ENCODE peak calls at places on chromosomes 11 and 22, in ten cellular contexts. One of them, this sample, is unnamed.

GRCh38 chr11:35015621-35016387 is 99.4 kb downstream of the PDHX start:
- ATAC-seq in lower lobe of right lung: no peak
- ATAC-seq in activated naive CD4-positive, alpha-beta T cell treated with anti-CD3 and anti-CD28 coated beads, Interleukin-2, amount 50 U/mL, for 72 hours: no peak
- ATAC-seq in heart left ventricle: no peak
- ATAC-seq in Panc1: no peak
- ATAC-seq in stimulated activated memory B cell treated with anti-CD40 and anti-IgM and Interleukin-4, amounts not matched to agents 10 μg/mL and 1 μg/mL and 100 μg/mL, for 72 hours: no peak
- ATAC-seq in aorta: no peak
- ATAC-seq in sciatic nerve: no peak
- ATAC-seq in PC-3: no peak
- ATAC-seq in activated CD8-positive, alpha-beta memory T cell treated with anti-CD3 and anti-CD28 coated beads, Interleukin-2, amount 10 ng/mL, durations not matched to agents 7 days and 5 days: no peak
- ATAC-seq in this sample: no peak

GRCh38 chr11:16612801-16613400 is 125.5 kb upstream of the C11orf58 start:
- ATAC-seq in lower lobe of right lung: no peak
- ATAC-seq in activated naive CD4-positive, alpha-beta T cell treated with anti-CD3 and anti-CD28 coated beads, Interleukin-2, amount 50 U/mL, for 72 hours: no peak
- ATAC-seq in heart left ventricle: peak
- ATAC-seq in Panc1: peak
- ATAC-seq in stimulated activated memory B cell treated with anti-CD40 and anti-IgM and Interleukin-4, amounts not matched to agents 10 μg/mL and 1 μg/mL and 100 μg/mL, for 72 hours: no peak
- ATAC-seq in aorta: peak
- ATAC-seq in sciatic nerve: peak
- ATAC-seq in PC-3: peak
- ATAC-seq in activated CD8-positive, alpha-beta memory T cell treated with anti-CD3 and anti-CD28 coated beads, Interleukin-2, amount 10 ng/mL, durations not matched to agents 7 days and 5 days: no peak
- ATAC-seq in this sample: peak

GRCh38 chr22:48953830-48954229 is 873.8 kb downstream of the BRD1 start:
- ATAC-seq in lower lobe of right lung: no peak
- ATAC-seq in activated naive CD4-positive, alpha-beta T cell treated with anti-CD3 and anti-CD28 coated beads, Interleukin-2, amount 50 U/mL, for 72 hours: no peak
- ATAC-seq in heart left ventricle: no peak
- ATAC-seq in Panc1: no peak
- ATAC-seq in stimulated activated memory B cell treated with anti-CD40 and anti-IgM and Interleukin-4, amounts not matched to agents 10 μg/mL and 1 μg/mL and 100 μg/mL, for 72 hours: no peak
- ATAC-seq in aorta: no peak
- ATAC-seq in sciatic nerve: no peak
- ATAC-seq in PC-3: no peak
- ATAC-seq in activated CD8-positive, alpha-beta memory T cell treated with anti-CD3 and anti-CD28 coated beads, Interleukin-2, amount 10 ng/mL, durations not matched to agents 7 days and 5 days: no peak
- ATAC-seq in this sample: no peak

GRCh38 chr11:67576742-67577475 is 6.7 kb upstream of the GSTP1 start:
- ATAC-seq in lower lobe of right lung: peak
- ATAC-seq in activated naive CD4-positive, alpha-beta T cell treated with anti-CD3 and anti-CD28 coated beads, Interleukin-2, amount 50 U/mL, for 72 hours: peak
- ATAC-seq in heart left ventricle: no peak
- ATAC-seq in Panc1: no peak
- ATAC-seq in stimulated activated memory B cell treated with anti-CD40 and anti-IgM and Interleukin-4, amounts not matched to agents 10 μg/mL and 1 μg/mL and 100 μg/mL, for 72 hours: no peak
- ATAC-seq in aorta: peak
- ATAC-seq in sciatic nerve: no peak
- ATAC-seq in PC-3: no peak
- ATAC-seq in activated CD8-positive, alpha-beta memory T cell treated with anti-CD3 and anti-CD28 coated beads, Interleukin-2, amount 10 ng/mL, durations not matched to agents 7 days and 5 days: no peak
- ATAC-seq in this sample: no peak

GRCh38 chr11:134248910-134249480 is 4.2 kb downstream of the THYN1 start:
- ATAC-seq in lower lobe of right lung: no peak
- ATAC-seq in activated naive CD4-positive, alpha-beta T cell treated with anti-CD3 and anti-CD28 coated beads, Interleukin-2, amount 50 U/mL, for 72 hours: peak
- ATAC-seq in heart left ventricle: no peak
- ATAC-seq in Panc1: no peak
- ATAC-seq in stimulated activated memory B cell treated with anti-CD40 and anti-IgM and Interleukin-4, amounts not matched to agents 10 μg/mL and 1 μg/mL and 100 μg/mL, for 72 hours: no peak
- ATAC-seq in aorta: no peak
- ATAC-seq in sciatic nerve: no peak
- ATAC-seq in PC-3: no peak
- ATAC-seq in activated CD8-positive, alpha-beta memory T cell treated with anti-CD3 and anti-CD28 coated beads, Interleukin-2, amount 10 ng/mL, durations not matched to agents 7 days and 5 days: peak
- ATAC-seq in this sample: no peak

GRCh38 chr11:12174145-12175143 is 64.1 kb downstream of the MICAL2 start:
- ATAC-seq in lower lobe of right lung: no peak
- ATAC-seq in activated naive CD4-positive, alpha-beta T cell treated with anti-CD3 and anti-CD28 coated beads, Interleukin-2, amount 50 U/mL, for 72 hours: peak
- ATAC-seq in heart left ventricle: no peak
- ATAC-seq in Panc1: no peak
- ATAC-seq in stimulated activated memory B cell treated with anti-CD40 and anti-IgM and Interleukin-4, amounts not matched to agents 10 μg/mL and 1 μg/mL and 100 μg/mL, for 72 hours: peak
- ATAC-seq in aorta: no peak
- ATAC-seq in sciatic nerve: no peak
- ATAC-seq in PC-3: no peak
- ATAC-seq in activated CD8-positive, alpha-beta memory T cell treated with anti-CD3 and anti-CD28 coated beads, Interleukin-2, amount 10 ng/mL, durations not matched to agents 7 days and 5 days: peak
- ATAC-seq in this sample: no peak

GRCh38 chr11:56932572-56933235 is 56.0 kb upstream of the OR5AK2 start:
- ATAC-seq in lower lobe of right lung: no peak
- ATAC-seq in activated naive CD4-positive, alpha-beta T cell treated with anti-CD3 and anti-CD28 coated beads, Interleukin-2, amount 50 U/mL, for 72 hours: peak
- ATAC-seq in heart left ventricle: no peak
- ATAC-seq in Panc1: peak
- ATAC-seq in stimulated activated memory B cell treated with anti-CD40 and anti-IgM and Interleukin-4, amounts not matched to agents 10 μg/mL and 1 μg/mL and 100 μg/mL, for 72 hours: no peak
- ATAC-seq in aorta: no peak
- ATAC-seq in sciatic nerve: no peak
- ATAC-seq in PC-3: peak
- ATAC-seq in activated CD8-positive, alpha-beta memory T cell treated with anti-CD3 and anti-CD28 coated beads, Interleukin-2, amount 10 ng/mL, durations not matched to agents 7 days and 5 days: no peak
- ATAC-seq in this sample: no peak

GRCh38 chr11:8683115-8683807 is 669 bp downstream of the RPL27A start:
- ATAC-seq in lower lobe of right lung: peak
- ATAC-seq in activated naive CD4-positive, alpha-beta T cell treated with anti-CD3 and anti-CD28 coated beads, Interleukin-2, amount 50 U/mL, for 72 hours: no peak
- ATAC-seq in heart left ventricle: no peak
- ATAC-seq in Panc1: peak
- ATAC-seq in stimulated activated memory B cell treated with anti-CD40 and anti-IgM and Interleukin-4, amounts not matched to agents 10 μg/mL and 1 μg/mL and 100 μg/mL, for 72 hours: peak
- ATAC-seq in aorta: no peak
- ATAC-seq in sciatic nerve: no peak
- ATAC-seq in PC-3: no peak
- ATAC-seq in activated CD8-positive, alpha-beta memory T cell treated with anti-CD3 and anti-CD28 coated beads, Interleukin-2, amount 10 ng/mL, durations not matched to agents 7 days and 5 days: peak
- ATAC-seq in this sample: peak

GRCh38 chr11:45610627-45611026 is 54.8 kb downstream of the CHST1 start:
- ATAC-seq in lower lobe of right lung: no peak
- ATAC-seq in activated naive CD4-positive, alpha-beta T cell treated with anti-CD3 and anti-CD28 coated beads, Interleukin-2, amount 50 U/mL, for 72 hours: no peak
- ATAC-seq in heart left ventricle: no peak
- ATAC-seq in Panc1: no peak
- ATAC-seq in stimulated activated memory B cell treated with anti-CD40 and anti-IgM and Interleukin-4, amounts not matched to agents 10 μg/mL and 1 μg/mL and 100 μg/mL, for 72 hours: no peak
- ATAC-seq in aorta: no peak
- ATAC-seq in sciatic nerve: no peak
- ATAC-seq in PC-3: no peak
- ATAC-seq in activated CD8-positive, alpha-beta memory T cell treated with anti-CD3 and anti-CD28 coated beads, Interleukin-2, amount 10 ng/mL, durations not matched to agents 7 days and 5 days: no peak
- ATAC-seq in this sample: no peak

GRCh38 chr11:36155770-36156485 is 133.3 kb downstream of the COMMD9 start:
- ATAC-seq in lower lobe of right lung: no peak
- ATAC-seq in activated naive CD4-positive, alpha-beta T cell treated with anti-CD3 and anti-CD28 coated beads, Interleukin-2, amount 50 U/mL, for 72 hours: no peak
- ATAC-seq in heart left ventricle: peak
- ATAC-seq in Panc1: peak
- ATAC-seq in stimulated activated memory B cell treated with anti-CD40 and anti-IgM and Interleukin-4, amounts not matched to agents 10 μg/mL and 1 μg/mL and 100 μg/mL, for 72 hours: no peak
- ATAC-seq in aorta: no peak
- ATAC-seq in sciatic nerve: peak
- ATAC-seq in PC-3: peak
- ATAC-seq in activated CD8-positive, alpha-beta memory T cell treated with anti-CD3 and anti-CD28 coated beads, Interleukin-2, amount 10 ng/mL, durations not matched to agents 7 days and 5 days: no peak
- ATAC-seq in this sample: no peak

GRCh38 chr11:11039249-11039965 is 181.6 kb upstream of the ZBED5 start:
- ATAC-seq in lower lobe of right lung: no peak
- ATAC-seq in activated naive CD4-positive, alpha-beta T cell treated with anti-CD3 and anti-CD28 coated beads, Interleukin-2, amount 50 U/mL, for 72 hours: no peak
- ATAC-seq in heart left ventricle: no peak
- ATAC-seq in Panc1: no peak
- ATAC-seq in stimulated activated memory B cell treated with anti-CD40 and anti-IgM and Interleukin-4, amounts not matched to agents 10 μg/mL and 1 μg/mL and 100 μg/mL, for 72 hours: no peak
- ATAC-seq in aorta: no peak
- ATAC-seq in sciatic nerve: no peak
- ATAC-seq in PC-3: no peak
- ATAC-seq in activated CD8-positive, alpha-beta memory T cell treated with anti-CD3 and anti-CD28 coated beads, Interleukin-2, amount 10 ng/mL, durations not matched to agents 7 days and 5 days: no peak
- ATAC-seq in this sample: no peak

GRCh38 chr22:36548606-36549005 is 19.6 kb upstream of the EIF3D start:
- ATAC-seq in lower lobe of right lung: no peak
- ATAC-seq in activated naive CD4-positive, alpha-beta T cell treated with anti-CD3 and anti-CD28 coated beads, Interleukin-2, amount 50 U/mL, for 72 hours: no peak
- ATAC-seq in heart left ventricle: peak
- ATAC-seq in Panc1: peak
- ATAC-seq in stimulated activated memory B cell treated with anti-CD40 and anti-IgM and Interleukin-4, amounts not matched to agents 10 μg/mL and 1 μg/mL and 100 μg/mL, for 72 hours: no peak
- ATAC-seq in aorta: no peak
- ATAC-seq in sciatic nerve: no peak
- ATAC-seq in PC-3: no peak
- ATAC-seq in activated CD8-positive, alpha-beta memory T cell treated with anti-CD3 and anti-CD28 coated beads, Interleukin-2, amount 10 ng/mL, durations not matched to agents 7 days and 5 days: no peak
- ATAC-seq in this sample: no peak

GRCh38 chr11:92967178-92967577 is 2.3 kb upstream of the MTNR1B start:
- ATAC-seq in lower lobe of right lung: no peak
- ATAC-seq in activated naive CD4-positive, alpha-beta T cell treated with anti-CD3 and anti-CD28 coated beads, Interleukin-2, amount 50 U/mL, for 72 hours: peak
- ATAC-seq in heart left ventricle: no peak
- ATAC-seq in Panc1: no peak
- ATAC-seq in stimulated activated memory B cell treated with anti-CD40 and anti-IgM and Interleukin-4, amounts not matched to agents 10 μg/mL and 1 μg/mL and 100 μg/mL, for 72 hours: no peak
- ATAC-seq in aorta: no peak
- ATAC-seq in sciatic nerve: no peak
- ATAC-seq in PC-3: no peak
- ATAC-seq in activated CD8-positive, alpha-beta memory T cell treated with anti-CD3 and anti-CD28 coated beads, Interleukin-2, amount 10 ng/mL, durations not matched to agents 7 days and 5 days: no peak
- ATAC-seq in this sample: no peak

GRCh38 chr11:55607545-55607944 is at the start of gene OR4C11:
- ATAC-seq in lower lobe of right lung: no peak
- ATAC-seq in activated naive CD4-positive, alpha-beta T cell treated with anti-CD3 and anti-CD28 coated beads, Interleukin-2, amount 50 U/mL, for 72 hours: no peak
- ATAC-seq in heart left ventricle: no peak
- ATAC-seq in Panc1: no peak
- ATAC-seq in stimulated activated memory B cell treated with anti-CD40 and anti-IgM and Interleukin-4, amounts not matched to agents 10 μg/mL and 1 μg/mL and 100 μg/mL, for 72 hours: no peak
- ATAC-seq in aorta: no peak
- ATAC-seq in sciatic nerve: no peak
- ATAC-seq in PC-3: no peak
- ATAC-seq in activated CD8-positive, alpha-beta memory T cell treated with anti-CD3 and anti-CD28 coated beads, Interleukin-2, amount 10 ng/mL, durations not matched to agents 7 days and 5 days: no peak
- ATAC-seq in this sample: no peak

GRCh38 chr22:46132830-46133587 is 17.3 kb upstream of the PPARA start:
- ATAC-seq in lower lobe of right lung: no peak
- ATAC-seq in activated naive CD4-positive, alpha-beta T cell treated with anti-CD3 and anti-CD28 coated beads, Interleukin-2, amount 50 U/mL, for 72 hours: no peak
- ATAC-seq in heart left ventricle: no peak
- ATAC-seq in Panc1: peak
- ATAC-seq in stimulated activated memory B cell treated with anti-CD40 and anti-IgM and Interleukin-4, amounts not matched to agents 10 μg/mL and 1 μg/mL and 100 μg/mL, for 72 hours: no peak
- ATAC-seq in aorta: no peak
- ATAC-seq in sciatic nerve: no peak
- ATAC-seq in PC-3: no peak
- ATAC-seq in activated CD8-positive, alpha-beta memory T cell treated with anti-CD3 and anti-CD28 coated beads, Interleukin-2, amount 10 ng/mL, durations not matched to agents 7 days and 5 days: no peak
- ATAC-seq in this sample: no peak

GRCh38 chr11:121311373-121311772 is 18.8 kb downstream of the SC5D start:
- ATAC-seq in lower lobe of right lung: no peak
- ATAC-seq in activated naive CD4-positive, alpha-beta T cell treated with anti-CD3 and anti-CD28 coated beads, Interleukin-2, amount 50 U/mL, for 72 hours: peak
- ATAC-seq in heart left ventricle: no peak
- ATAC-seq in Panc1: no peak
- ATAC-seq in stimulated activated memory B cell treated with anti-CD40 and anti-IgM and Interleukin-4, amounts not matched to agents 10 μg/mL and 1 μg/mL and 100 μg/mL, for 72 hours: no peak
- ATAC-seq in aorta: no peak
- ATAC-seq in sciatic nerve: no peak
- ATAC-seq in PC-3: no peak
- ATAC-seq in activated CD8-positive, alpha-beta memory T cell treated with anti-CD3 and anti-CD28 coated beads, Interleukin-2, amount 10 ng/mL, durations not matched to agents 7 days and 5 days: peak
- ATAC-seq in this sample: no peak

GRCh38 chr11:133219543-133219942 is 312.8 kb downstream of the OPCML start:
- ATAC-seq in lower lobe of right lung: no peak
- ATAC-seq in activated naive CD4-positive, alpha-beta T cell treated with anti-CD3 and anti-CD28 coated beads, Interleukin-2, amount 50 U/mL, for 72 hours: no peak
- ATAC-seq in heart left ventricle: no peak
- ATAC-seq in Panc1: no peak
- ATAC-seq in stimulated activated memory B cell treated with anti-CD40 and anti-IgM and Interleukin-4, amounts not matched to agents 10 μg/mL and 1 μg/mL and 100 μg/mL, for 72 hours: no peak
- ATAC-seq in aorta: no peak
- ATAC-seq in sciatic nerve: no peak
- ATAC-seq in PC-3: no peak
- ATAC-seq in activated CD8-positive, alpha-beta memory T cell treated with anti-CD3 and anti-CD28 coated beads, Interleukin-2, amount 10 ng/mL, durations not matched to agents 7 days and 5 days: no peak
- ATAC-seq in this sample: no peak

GRCh38 chr11:102117472-102118113 is 7.3 kb downstream of the YAP1 start:
- ATAC-seq in lower lobe of right lung: no peak
- ATAC-seq in activated naive CD4-positive, alpha-beta T cell treated with anti-CD3 and anti-CD28 coated beads, Interleukin-2, amount 50 U/mL, for 72 hours: no peak
- ATAC-seq in heart left ventricle: no peak
- ATAC-seq in Panc1: no peak
- ATAC-seq in stimulated activated memory B cell treated with anti-CD40 and anti-IgM and Interleukin-4, amounts not matched to agents 10 μg/mL and 1 μg/mL and 100 μg/mL, for 72 hours: no peak
- ATAC-seq in aorta: no peak
- ATAC-seq in sciatic nerve: no peak
- ATAC-seq in PC-3: peak
- ATAC-seq in activated CD8-positive, alpha-beta memory T cell treated with anti-CD3 and anti-CD28 coated beads, Interleukin-2, amount 10 ng/mL, durations not matched to agents 7 days and 5 days: no peak
- ATAC-seq in this sample: no peak

GRCh38 chr11:64358536-64358906 is 441 bp upstream of the RPS6KA4 start:
- ATAC-seq in lower lobe of right lung: peak
- ATAC-seq in activated naive CD4-positive, alpha-beta T cell treated with anti-CD3 and anti-CD28 coated beads, Interleukin-2, amount 50 U/mL, for 72 hours: no peak
- ATAC-seq in heart left ventricle: peak
- ATAC-seq in Panc1: peak
- ATAC-seq in stimulated activated memory B cell treated with anti-CD40 and anti-IgM and Interleukin-4, amounts not matched to agents 10 μg/mL and 1 μg/mL and 100 μg/mL, for 72 hours: no peak
- ATAC-seq in aorta: peak
- ATAC-seq in sciatic nerve: peak
- ATAC-seq in PC-3: peak
- ATAC-seq in activated CD8-positive, alpha-beta memory T cell treated with anti-CD3 and anti-CD28 coated beads, Interleukin-2, amount 10 ng/mL, durations not matched to agents 7 days and 5 days: no peak
- ATAC-seq in this sample: no peak

GRCh38 chr22:36823177-36823839 is 6.5 kb upstream of the PVALB start:
- ATAC-seq in lower lobe of right lung: no peak
- ATAC-seq in activated naive CD4-positive, alpha-beta T cell treated with anti-CD3 and anti-CD28 coated beads, Interleukin-2, amount 50 U/mL, for 72 hours: no peak
- ATAC-seq in heart left ventricle: no peak
- ATAC-seq in Panc1: no peak
- ATAC-seq in stimulated activated memory B cell treated with anti-CD40 and anti-IgM and Interleukin-4, amounts not matched to agents 10 μg/mL and 1 μg/mL and 100 μg/mL, for 72 hours: no peak
- ATAC-seq in aorta: no peak
- ATAC-seq in sciatic nerve: no peak
- ATAC-seq in PC-3: no peak
- ATAC-seq in activated CD8-positive, alpha-beta memory T cell treated with anti-CD3 and anti-CD28 coated beads, Interleukin-2, amount 10 ng/mL, durations not matched to agents 7 days and 5 days: no peak
- ATAC-seq in this sample: no peak

GRCh38 chr11:33021937-33022336 is 6.3 kb downstream of the DEPDC7 start:
- ATAC-seq in lower lobe of right lung: no peak
- ATAC-seq in activated naive CD4-positive, alpha-beta T cell treated with anti-CD3 and anti-CD28 coated beads, Interleukin-2, amount 50 U/mL, for 72 hours: peak
- ATAC-seq in heart left ventricle: no peak
- ATAC-seq in Panc1: no peak
- ATAC-seq in stimulated activated memory B cell treated with anti-CD40 and anti-IgM and Interleukin-4, amounts not matched to agents 10 μg/mL and 1 μg/mL and 100 μg/mL, for 72 hours: no peak
- ATAC-seq in aorta: no peak
- ATAC-seq in sciatic nerve: no peak
- ATAC-seq in PC-3: peak
- ATAC-seq in activated CD8-positive, alpha-beta memory T cell treated with anti-CD3 and anti-CD28 coated beads, Interleukin-2, amount 10 ng/mL, durations not matched to agents 7 days and 5 days: no peak
- ATAC-seq in this sample: no peak

GRCh38 chr22:25420925-25421904 is 143.3 kb upstream of the GRK3 start:
- ATAC-seq in lower lobe of right lung: peak
- ATAC-seq in activated naive CD4-positive, alpha-beta T cell treated with anti-CD3 and anti-CD28 coated beads, Interleukin-2, amount 50 U/mL, for 72 hours: peak
- ATAC-seq in heart left ventricle: peak
- ATAC-seq in Panc1: peak
- ATAC-seq in stimulated activated memory B cell treated with anti-CD40 and anti-IgM and Interleukin-4, amounts not matched to agents 10 μg/mL and 1 μg/mL and 100 μg/mL, for 72 hours: peak
- ATAC-seq in aorta: no peak
- ATAC-seq in sciatic nerve: no peak
- ATAC-seq in PC-3: no peak
- ATAC-seq in activated CD8-positive, alpha-beta memory T cell treated with anti-CD3 and anti-CD28 coated beads, Interleukin-2, amount 10 ng/mL, durations not matched to agents 7 days and 5 days: peak
- ATAC-seq in this sample: no peak

GRCh38 chr22:26550498-26551033 is 38.3 kb upstream of the TFIP11 start:
- ATAC-seq in lower lobe of right lung: peak
- ATAC-seq in activated naive CD4-positive, alpha-beta T cell treated with anti-CD3 and anti-CD28 coated beads, Interleukin-2, amount 50 U/mL, for 72 hours: no peak
- ATAC-seq in heart left ventricle: peak
- ATAC-seq in Panc1: no peak
- ATAC-seq in stimulated activated memory B cell treated with anti-CD40 and anti-IgM and Interleukin-4, amounts not matched to agents 10 μg/mL and 1 μg/mL and 100 μg/mL, for 72 hours: no peak
- ATAC-seq in aorta: peak
- ATAC-seq in sciatic nerve: peak
- ATAC-seq in PC-3: no peak
- ATAC-seq in activated CD8-positive, alpha-beta memory T cell treated with anti-CD3 and anti-CD28 coated beads, Interleukin-2, amount 10 ng/mL, durations not matched to agents 7 days and 5 days: no peak
- ATAC-seq in this sample: peak

GRCh38 chr11:27174026-27174425 is 133.4 kb downstream of the BBOX1 start:
- ATAC-seq in lower lobe of right lung: peak
- ATAC-seq in activated naive CD4-positive, alpha-beta T cell treated with anti-CD3 and anti-CD28 coated beads, Interleukin-2, amount 50 U/mL, for 72 hours: no peak
- ATAC-seq in heart left ventricle: no peak
- ATAC-seq in Panc1: no peak
- ATAC-seq in stimulated activated memory B cell treated with anti-CD40 and anti-IgM and Interleukin-4, amounts not matched to agents 10 μg/mL and 1 μg/mL and 100 μg/mL, for 72 hours: no peak
- ATAC-seq in aorta: no peak
- ATAC-seq in sciatic nerve: no peak
- ATAC-seq in PC-3: peak
- ATAC-seq in activated CD8-positive, alpha-beta memory T cell treated with anti-CD3 and anti-CD28 coated beads, Interleukin-2, amount 10 ng/mL, durations not matched to agents 7 days and 5 days: no peak
- ATAC-seq in this sample: no peak

GRCh38 chr11:115665345-115665901 is 161.2 kb upstream of the CADM1 start:
- ATAC-seq in lower lobe of right lung: no peak
- ATAC-seq in activated naive CD4-positive, alpha-beta T cell treated with anti-CD3 and anti-CD28 coated beads, Interleukin-2, amount 50 U/mL, for 72 hours: no peak
- ATAC-seq in heart left ventricle: peak
- ATAC-seq in Panc1: no peak
- ATAC-seq in stimulated activated memory B cell treated with anti-CD40 and anti-IgM and Interleukin-4, amounts not matched to agents 10 μg/mL and 1 μg/mL and 100 μg/mL, for 72 hours: no peak
- ATAC-seq in aorta: no peak
- ATAC-seq in sciatic nerve: no peak
- ATAC-seq in PC-3: no peak
- ATAC-seq in activated CD8-positive, alpha-beta memory T cell treated with anti-CD3 and anti-CD28 coated beads, Interleukin-2, amount 10 ng/mL, durations not matched to agents 7 days and 5 days: no peak
- ATAC-seq in this sample: no peak

GRCh38 chr11:34028407-34028804 is 23.1 kb upstream of the CAPRIN1 start:
- ATAC-seq in lower lobe of right lung: peak
- ATAC-seq in activated naive CD4-positive, alpha-beta T cell treated with anti-CD3 and anti-CD28 coated beads, Interleukin-2, amount 50 U/mL, for 72 hours: no peak
- ATAC-seq in heart left ventricle: peak
- ATAC-seq in Panc1: no peak
- ATAC-seq in stimulated activated memory B cell treated with anti-CD40 and anti-IgM and Interleukin-4, amounts not matched to agents 10 μg/mL and 1 μg/mL and 100 μg/mL, for 72 hours: no peak
- ATAC-seq in aorta: peak
- ATAC-seq in sciatic nerve: no peak
- ATAC-seq in PC-3: no peak
- ATAC-seq in activated CD8-positive, alpha-beta memory T cell treated with anti-CD3 and anti-CD28 coated beads, Interleukin-2, amount 10 ng/mL, durations not matched to agents 7 days and 5 days: no peak
- ATAC-seq in this sample: no peak

GRCh38 chr11:76798656-76799055 is 15.5 kb downstream of the TSKU start:
- ATAC-seq in lower lobe of right lung: no peak
- ATAC-seq in activated naive CD4-positive, alpha-beta T cell treated with anti-CD3 and anti-CD28 coated beads, Interleukin-2, amount 50 U/mL, for 72 hours: no peak
- ATAC-seq in heart left ventricle: peak
- ATAC-seq in Panc1: peak
- ATAC-seq in stimulated activated memory B cell treated with anti-CD40 and anti-IgM and Interleukin-4, amounts not matched to agents 10 μg/mL and 1 μg/mL and 100 μg/mL, for 72 hours: no peak
- ATAC-seq in aorta: peak
- ATAC-seq in sciatic nerve: peak
- ATAC-seq in PC-3: peak
- ATAC-seq in activated CD8-positive, alpha-beta memory T cell treated with anti-CD3 and anti-CD28 coated beads, Interleukin-2, amount 10 ng/mL, durations not matched to agents 7 days and 5 days: no peak
- ATAC-seq in this sample: peak

GRCh38 chr11:14886509-14886908 is 5.5 kb downstream of the CYP2R1 start:
- ATAC-seq in lower lobe of right lung: peak
- ATAC-seq in activated naive CD4-positive, alpha-beta T cell treated with anti-CD3 and anti-CD28 coated beads, Interleukin-2, amount 50 U/mL, for 72 hours: no peak
- ATAC-seq in heart left ventricle: no peak
- ATAC-seq in Panc1: no peak
- ATAC-seq in stimulated activated memory B cell treated with anti-CD40 and anti-IgM and Interleukin-4, amounts not matched to agents 10 μg/mL and 1 μg/mL and 100 μg/mL, for 72 hours: no peak
- ATAC-seq in aorta: no peak
- ATAC-seq in sciatic nerve: no peak
- ATAC-seq in PC-3: no peak
- ATAC-seq in activated CD8-positive, alpha-beta memory T cell treated with anti-CD3 and anti-CD28 coated beads, Interleukin-2, amount 10 ng/mL, durations not matched to agents 7 days and 5 days: no peak
- ATAC-seq in this sample: no peak